ENCODE peak calls at places on chromosomes 2 and 18, in seven cellular contexts. One of them, this sample, is unnamed.

GRCh38 chr2:72780483-72780882 is 45.4 kb downstream of the EXOC6B start:
- DNase-seq in PC-3: peak
- DNase-seq in heart right ventricle: no peak
- DNase-seq in GM12865: no peak
- DNase-seq in left ventricle myocardium inferior: no peak
- DNase-seq in hepatocyte: peak
- DNase-seq in mammary epithelial cell: peak
- DNase-seq in this sample: no peak

GRCh38 chr18:27599202-27599829 is 414.2 kb upstream of the CHST9 start:
- DNase-seq in heart right ventricle: no peak
- DNase-seq in hepatocyte: peak
- DNase-seq in GM12865: peak
- DNase-seq in left ventricle myocardium inferior: no peak
- DNase-seq in PC-3: peak
- DNase-seq in mammary epithelial cell: peak
- DNase-seq in this sample: peak

GRCh38 chr2:237214281-237214680 is 128.6 kb downstream of the COPS8 start:
- DNase-seq in PC-3: no peak
- DNase-seq in heart right ventricle: no peak
- DNase-seq in GM12865: no peak
- DNase-seq in left ventricle myocardium inferior: no peak
- DNase-seq in mammary epithelial cell: no peak
- DNase-seq in hepatocyte: no peak
- DNase-seq in this sample: no peak

GRCh38 chr2:47315490-47315889 is 87.5 kb upstream of the MSH2 start:
- DNase-seq in PC-3: no peak
- DNase-seq in left ventricle myocardium inferior: no peak
- DNase-seq in hepatocyte: no peak
- DNase-seq in mammary epithelial cell: no peak
- DNase-seq in GM12865: no peak
- DNase-seq in heart right ventricle: no peak
- DNase-seq in this sample: no peak

GRCh38 chr2:240465765-240466578 is 30.5 kb downstream of the GPC1 start:
- DNase-seq in hepatocyte: peak
- DNase-seq in heart right ventricle: peak
- DNase-seq in GM12865: no peak
- DNase-seq in PC-3: no peak
- DNase-seq in mammary epithelial cell: no peak
- DNase-seq in left ventricle myocardium inferior: peak
- DNase-seq in this sample: peak

GRCh38 chr2:182043021-182043420 is 57.4 kb downstream of the PPP1R1C start:
- DNase-seq in mammary epithelial cell: no peak
- DNase-seq in GM12865: no peak
- DNase-seq in heart right ventricle: no peak
- DNase-seq in left ventricle myocardium inferior: no peak
- DNase-seq in hepatocyte: no peak
- DNase-seq in PC-3: no peak
- DNase-seq in this sample: no peak

GRCh38 chr2:191877875-191878274 is 31.0 kb upstream of the CAVIN2 start:
- DNase-seq in left ventricle myocardium inferior: no peak
- DNase-seq in heart right ventricle: no peak
- DNase-seq in mammary epithelial cell: no peak
- DNase-seq in PC-3: no peak
- DNase-seq in hepatocyte: no peak
- DNase-seq in GM12865: peak
- DNase-seq in this sample: no peak

GRCh38 chr2:207767461-207768167 is 2.1 kb downstream of the FZD5 start:
- DNase-seq in mammary epithelial cell: peak
- DNase-seq in GM12865: peak
- DNase-seq in left ventricle myocardium inferior: peak
- DNase-seq in PC-3: peak
- DNase-seq in heart right ventricle: peak
- DNase-seq in hepatocyte: peak
- DNase-seq in this sample: peak

GRCh38 chr18:58117685-58118403 is 73.8 kb downstream of the NEDD4L start:
- DNase-seq in hepatocyte: peak
- DNase-seq in left ventricle myocardium inferior: no peak
- DNase-seq in mammary epithelial cell: peak
- DNase-seq in GM12865: no peak
- DNase-seq in PC-3: peak
- DNase-seq in heart right ventricle: no peak
- DNase-seq in this sample: peak

GRCh38 chr2:165634855-165635254 is 159.2 kb downstream of the GALNT3 start:
- DNase-seq in GM12865: no peak
- DNase-seq in heart right ventricle: peak
- DNase-seq in mammary epithelial cell: no peak
- DNase-seq in left ventricle myocardium inferior: peak
- DNase-seq in PC-3: no peak
- DNase-seq in hepatocyte: peak
- DNase-seq in this sample: peak

GRCh38 chr2:59182249-59182648 is 941.1 kb upstream of the FANCL start:
- DNase-seq in mammary epithelial cell: no peak
- DNase-seq in GM12865: peak
- DNase-seq in PC-3: peak
- DNase-seq in heart right ventricle: no peak
- DNase-seq in hepatocyte: peak
- DNase-seq in left ventricle myocardium inferior: no peak
- DNase-seq in this sample: no peak

GRCh38 chr18:394276-394996 is 106.1 kb downstream of the COLEC12 start:
- DNase-seq in GM12865: no peak
- DNase-seq in heart right ventricle: no peak
- DNase-seq in left ventricle myocardium inferior: no peak
- DNase-seq in mammary epithelial cell: no peak
- DNase-seq in hepatocyte: no peak
- DNase-seq in PC-3: no peak
- DNase-seq in this sample: no peak

GRCh38 chr2:53970095-53970897 is 497 bp downstream of the PSME4 start:
- DNase-seq in left ventricle myocardium inferior: peak
- DNase-seq in mammary epithelial cell: peak
- DNase-seq in GM12865: peak
- DNase-seq in PC-3: peak
- DNase-seq in hepatocyte: peak
- DNase-seq in heart right ventricle: peak
- DNase-seq in this sample: peak

GRCh38 chr18:25832008-25832604 is 258.3 kb downstream of the SS18 start:
- DNase-seq in hepatocyte: peak
- DNase-seq in left ventricle myocardium inferior: peak
- DNase-seq in heart right ventricle: peak
- DNase-seq in PC-3: peak
- DNase-seq in GM12865: peak
- DNase-seq in mammary epithelial cell: peak
- DNase-seq in this sample: peak

GRCh38 chr2:218070587-218070986 is 1.5 kb downstream of the RUFY4 start:
- DNase-seq in left ventricle myocardium inferior: no peak
- DNase-seq in heart right ventricle: no peak
- DNase-seq in GM12865: no peak
- DNase-seq in hepatocyte: no peak
- DNase-seq in PC-3: no peak
- DNase-seq in mammary epithelial cell: no peak
- DNase-seq in this sample: no peak

GRCh38 chr2:85995648-85996529 is 107.1 kb upstream of the ST3GAL5 start:
- DNase-seq in mammary epithelial cell: no peak
- DNase-seq in PC-3: no peak
- DNase-seq in GM12865: no peak
- DNase-seq in heart right ventricle: no peak
- DNase-seq in left ventricle myocardium inferior: no peak
- DNase-seq in hepatocyte: no peak
- DNase-seq in this sample: no peak

GRCh38 chr2:234081970-234082822 is 31.7 kb downstream of the SPP2 start:
- DNase-seq in PC-3: peak
- DNase-seq in hepatocyte: peak
- DNase-seq in mammary epithelial cell: peak
- DNase-seq in GM12865: no peak
- DNase-seq in left ventricle myocardium inferior: no peak
- DNase-seq in heart right ventricle: no peak
- DNase-seq in this sample: peak

GRCh38 chr2:174546519-174547506 is 50.8 kb downstream of the WIPF1 start:
- DNase-seq in heart right ventricle: no peak
- DNase-seq in left ventricle myocardium inferior: no peak
- DNase-seq in hepatocyte: peak
- DNase-seq in GM12865: peak
- DNase-seq in PC-3: peak
- DNase-seq in mammary epithelial cell: peak
- DNase-seq in this sample: no peak

DNA sequence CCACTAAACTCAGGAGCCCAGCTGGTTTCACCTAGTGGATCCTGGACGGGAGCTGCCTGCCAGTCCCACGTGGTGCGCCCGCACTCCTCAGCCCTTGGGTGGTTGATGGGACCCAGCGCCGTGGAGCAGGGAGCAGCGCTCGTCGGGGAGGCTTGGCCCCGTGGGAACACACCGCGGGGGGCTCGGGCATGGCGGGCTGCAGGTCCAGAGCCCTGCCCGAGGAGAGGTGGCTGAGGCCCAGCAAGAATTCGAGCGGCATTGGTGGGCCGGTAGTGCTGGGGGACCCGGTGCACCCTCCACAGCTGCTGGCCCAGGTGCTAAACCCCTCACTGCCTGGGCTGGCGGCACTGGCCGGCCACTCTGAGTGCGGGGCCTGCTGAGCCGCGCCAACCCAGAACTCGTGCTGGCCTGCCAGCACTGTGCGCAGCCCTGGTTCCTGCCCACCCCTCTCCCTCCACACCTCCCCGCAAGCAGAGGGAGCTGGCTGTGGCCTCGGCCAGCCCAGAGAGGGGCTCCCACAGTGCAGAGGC is 137.3 kb downstream of the TRIB2 start:
- DNase-seq in left ventricle myocardium inferior: no peak
- DNase-seq in hepatocyte: no peak
- DNase-seq in PC-3: no peak
- DNase-seq in GM12865: no peak
- DNase-seq in heart right ventricle: no peak
- DNase-seq in mammary epithelial cell: no peak
- DNase-seq in this sample: no peak
- TF ChIP-seq CTCF in left ventricle myocardium inferior: no peak
- TF ChIP-seq CTCF in hepatocyte: no peak
- TF ChIP-seq CTCF in PC-3: no peak
- TF ChIP-seq CTCF in GM12865: no peak
- TF ChIP-seq CTCF in heart right ventricle: no peak
- TF ChIP-seq CTCF in mammary epithelial cell: no peak
- TF ChIP-seq CTCF in this sample: no peak

GRCh38 chr18:36297419-36298112 is at the start of gene FHOD3:
- DNase-seq in PC-3: peak
- DNase-seq in left ventricle myocardium inferior: peak
- DNase-seq in hepatocyte: peak
- DNase-seq in heart right ventricle: peak
- DNase-seq in mammary epithelial cell: peak
- DNase-seq in GM12865: peak
- DNase-seq in this sample: peak

GRCh38 chr18:36295214-36295613 is 2.3 kb upstream of the FHOD3 start:
- DNase-seq in PC-3: no peak
- DNase-seq in heart right ventricle: no peak
- DNase-seq in mammary epithelial cell: no peak
- DNase-seq in GM12865: no peak
- DNase-seq in hepatocyte: no peak
- DNase-seq in left ventricle myocardium inferior: no peak
- DNase-seq in this sample: no peak

GRCh38 chr18:36295880-36296301 is 1.6 kb upstream of the FHOD3 start:
- DNase-seq in left ventricle myocardium inferior: no peak
- DNase-seq in PC-3: no peak
- DNase-seq in heart right ventricle: no peak
- DNase-seq in GM12865: no peak
- DNase-seq in hepatocyte: no peak
- DNase-seq in mammary epithelial cell: no peak
- DNase-seq in this sample: peak

GRCh38 chr18:36298113-36298701 is 694 bp downstream of the FHOD3 start:
- DNase-seq in hepatocyte: no peak
- DNase-seq in GM12865: peak
- DNase-seq in PC-3: no peak
- DNase-seq in mammary epithelial cell: no peak
- DNase-seq in left ventricle myocardium inferior: no peak
- DNase-seq in heart right ventricle: peak
- DNase-seq in this sample: peak

DNA sequence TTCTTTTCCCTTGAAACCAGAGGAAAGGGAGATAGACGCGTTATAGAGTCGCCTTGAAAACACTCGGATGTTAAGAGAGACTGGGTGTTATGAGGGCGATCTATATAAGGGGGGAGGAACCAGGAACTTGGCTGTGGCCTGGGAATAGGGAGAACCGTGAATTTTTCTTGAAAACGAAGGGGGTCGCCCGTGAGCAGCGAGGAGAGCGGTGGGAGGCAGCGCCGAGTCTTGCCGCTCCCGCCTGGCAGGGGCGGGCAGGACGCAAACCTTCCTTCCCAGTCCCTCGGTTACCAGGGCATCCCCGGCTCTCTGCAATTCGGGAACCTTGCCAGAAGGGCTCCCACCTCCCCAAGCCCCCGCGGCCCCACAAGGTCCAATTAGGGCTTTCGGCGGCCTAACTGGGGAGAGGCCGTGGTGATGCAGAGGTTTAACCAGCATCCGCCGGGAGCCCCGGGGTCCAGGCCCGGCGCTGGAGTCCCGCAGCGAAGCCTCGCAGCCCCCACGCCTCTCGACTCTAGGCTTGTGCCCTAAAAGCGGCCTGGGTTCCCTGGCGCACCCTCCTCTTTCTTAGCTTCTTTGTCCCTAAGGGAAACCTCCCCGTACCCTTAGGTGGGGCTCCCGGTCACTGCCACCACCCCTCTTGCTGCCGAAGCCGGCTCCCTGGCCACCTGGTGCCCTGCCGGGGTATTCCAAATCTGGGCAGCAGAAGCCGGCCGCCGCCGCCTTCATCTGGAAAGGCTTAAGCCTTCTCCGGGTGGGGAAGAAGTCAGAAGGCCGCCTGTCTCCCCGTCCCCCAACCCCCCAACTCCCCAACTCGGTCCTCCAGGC is 708 bp upstream of the FHOD3 start:
- DNase-seq in hepatocyte: peak
- DNase-seq in PC-3: peak
- DNase-seq in mammary epithelial cell: peak
- DNase-seq in GM12865: peak
- DNase-seq in heart right ventricle: peak
- DNase-seq in left ventricle myocardium inferior: peak
- DNase-seq in this sample: peak
- TF ChIP-seq CTCF in hepatocyte: peak
- TF ChIP-seq CTCF in PC-3: peak
- TF ChIP-seq CTCF in mammary epithelial cell: peak
- TF ChIP-seq CTCF in GM12865: peak
- TF ChIP-seq CTCF in heart right ventricle: no peak
- TF ChIP-seq CTCF in left ventricle myocardium inferior: no peak
- TF ChIP-seq CTCF in this sample: no peak

DNA sequence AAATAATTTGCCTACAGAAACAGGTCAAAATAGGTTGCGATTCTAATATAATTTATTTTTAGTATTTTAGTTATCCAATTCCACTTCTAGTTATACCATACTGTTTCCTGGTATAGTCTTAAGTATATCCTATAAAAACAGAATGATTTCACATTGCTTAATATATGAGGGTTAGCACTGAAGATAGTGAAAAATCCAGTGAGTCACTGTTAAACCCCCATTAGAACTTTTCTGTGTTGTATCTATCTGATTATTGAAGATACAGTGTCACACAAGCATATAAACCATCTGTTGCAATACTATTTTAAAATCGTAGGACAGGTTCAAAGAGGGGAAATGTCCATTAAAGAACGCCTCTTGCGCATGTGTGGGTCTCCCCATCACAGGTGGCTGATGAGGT is 110.0 kb downstream of the FEZ2 start:
- DNase-seq in mammary epithelial cell: no peak
- DNase-seq in heart right ventricle: no peak
- DNase-seq in hepatocyte: no peak
- DNase-seq in PC-3: no peak
- DNase-seq in left ventricle myocardium inferior: no peak
- DNase-seq in GM12865: no peak
- DNase-seq in this sample: no peak
- TF ChIP-seq CTCF in mammary epithelial cell: no peak
- TF ChIP-seq CTCF in heart right ventricle: no peak
- TF ChIP-seq CTCF in hepatocyte: no peak
- TF ChIP-seq CTCF in PC-3: no peak
- TF ChIP-seq CTCF in left ventricle myocardium inferior: no peak
- TF ChIP-seq CTCF in GM12865: no peak
- TF ChIP-seq CTCF in this sample: no peak

GRCh38 chr2:219521066-219521880 is 7.0 kb downstream of the ASIC4 start:
- DNase-seq in mammary epithelial cell: no peak
- DNase-seq in hepatocyte: peak
- DNase-seq in left ventricle myocardium inferior: no peak
- DNase-seq in GM12865: no peak
- DNase-seq in PC-3: peak
- DNase-seq in heart right ventricle: peak
- DNase-seq in this sample: peak
- TF ChIP-seq CTCF in mammary epithelial cell: peak
- TF ChIP-seq CTCF in hepatocyte: peak
- TF ChIP-seq CTCF in left ventricle myocardium inferior: peak
- TF ChIP-seq CTCF in GM12865: peak
- TF ChIP-seq CTCF in PC-3: peak
- TF ChIP-seq CTCF in heart right ventricle: peak
- TF ChIP-seq CTCF in this sample: peak

This sample was measured in thyroid gland.